ENCODE peak calls at places on chromosome 3, in four cellular contexts. M, Q, W and E are unnamed samples.

GRCh38 chr3:85164446-85164845 is 205.7 kb downstream of the CADM2 start:
- DNase-seq in Q (no peak), W (no peak), M (no peak), E (no peak)

GRCh38 chr3:127019449-127019848 is 36.5 kb downstream of the PLXNA1 start:
- DNase-seq in M (peak; percentile 16), Q (no peak), W (no peak), E (no peak)

GRCh38 chr3:142987080-142987700 is 14.2 kb upstream of the U2SURP start:
- DNase-seq in W (no peak), M (peak; percentile 61), Q (no peak), E (peak; percentile 83)

GRCh38 chr3:82186017-82186416 is 424.6 kb upstream of the GBE1 start:
- DNase-seq in Q (no peak), W (no peak), M (no peak), E (no peak)

GRCh38 chr3:50138266-50139230 is 16.6 kb upstream of the SEMA3F start:
- DNase-seq in M (no peak), W (no peak), Q (no peak), E (peak; percentile 33)

GRCh38 chr3:142495103-142495502 is 47.3 kb upstream of the XRN1 start:
- DNase-seq in M (peak; percentile 30), W (no peak), Q (no peak), E (no peak)

GRCh38 chr3:127273196-127273595 is 14.7 kb downstream of the PRR20G start:
- DNase-seq in W (no peak), Q (no peak), M (no peak), E (no peak)

GRCh38 chr3:52046186-52046913 is 10.0 kb downstream of the DUSP7 start:
- DNase-seq in M (peak; percentile 96), Q (peak; percentile 97), W (no peak), E (no peak)

GRCh38 chr3:122598556-122598955 is 21.1 kb downstream of the PARP15 start:
- DNase-seq in W (no peak), Q (no peak), M (no peak), E (no peak)

GRCh38 chr3:55097441-55097840 is 169.6 kb upstream of the LRTM1 start:
- DNase-seq in W (no peak), M (peak; percentile 58), Q (no peak), E (no peak)

GRCh38 chr3:123637841-123638240 is 53.0 kb upstream of the HACD2 start:
- DNase-seq in M (no peak), W (no peak), Q (no peak), E (no peak)

GRCh38 chr3:106635271-106635670 is 742.0 kb upstream of the CCDC54 start:
- DNase-seq in W (no peak), M (peak; percentile 83), Q (no peak), E (no peak)

GRCh38 chr3:141523615-141524375 is 37.0 kb downstream of the RASA2 start:
- DNase-seq in W (no peak), Q (no peak), M (no peak), E (no peak)

GRCh38 chr3:183515968-183516851 is 39.3 kb downstream of the KLHL6 start:
- DNase-seq in W (peak; percentile 49), M (no peak), Q (no peak), E (no peak)

GRCh38 chr3:196686436-196686835 is 25.6 kb downstream of the CEP19 start:
- DNase-seq in M (peak; percentile 46), Q (no peak), W (no peak), E (no peak)

GRCh38 chr3:140903196-140903595 is 38.4 kb upstream of the SLC25A36 start:
- DNase-seq in Q (no peak), M (no peak), W (no peak), E (no peak)

GRCh38 chr3:135263331-135263730 is 468.3 kb downstream of the EPHB1 start:
- DNase-seq in W (no peak), M (no peak), Q (no peak), E (no peak)

GRCh38 chr3:99410789-99411311 is 227.5 kb upstream of the COL8A1 start:
- DNase-seq in Q (no peak), M (peak; percentile 50), W (no peak), E (no peak)

GRCh38 chr3:172617013-172617706 is 93.7 kb downstream of the NCEH1 start:
- DNase-seq in M (no peak), W (no peak), Q (no peak), E (no peak)

GRCh38 chr3:58640700-58641372 is 25.7 kb downstream of the FAM3D start:
- DNase-seq in M (peak; percentile 71), Q (peak; percentile 67), W (peak; percentile 75), E (peak; percentile 64)

GRCh38 chr3:194104041-194104751 is 31.8 kb upstream of the HES1 start:
- DNase-seq in M (no peak), Q (no peak), W (peak; percentile 31), E (peak; percentile 88)

GRCh38 chr3:118760611-118761606 is 273.7 kb downstream of the IGSF11 start:
- DNase-seq in M (no peak), Q (no peak), W (no peak), E (no peak)

GRCh38 chr3:134445631-134446030 is 40.2 kb downstream of the ANAPC13 start:
- DNase-seq in Q (no peak), W (no peak), M (peak; percentile 86), E (no peak)

GRCh38 chr3:120457827-120458226 is 7.0 kb upstream of the FSTL1 start:
- DNase-seq in W (no peak), Q (no peak), M (no peak), E (no peak)

GRCh38 chr3:141108002-141108401 is 56.9 kb downstream of the SPSB4 start:
- DNase-seq in W (no peak), M (no peak), Q (no peak), E (no peak)

GRCh38 chr3:72702390-72702789 is 145.9 kb downstream of the SHQ1 start:
- DNase-seq in W (no peak), M (no peak), Q (no peak), E (no peak)

GRCh38 chr3:74375653-74376052 is 238.8 kb downstream of the CNTN3 start:
- DNase-seq in W (no peak), Q (no peak), M (no peak), E (no peak)

GRCh38 chr3:60742606-60743145 is 508.6 kb downstream of the FHIT start:
- DNase-seq in Q (no peak), M (peak; percentile 45), W (no peak), E (no peak)

GRCh38 chr3:12198301-12198700 is 39.6 kb upstream of the TIMP4 start:
- DNase-seq in Q (no peak), M (peak; percentile 80), W (no peak), E (peak; percentile 36)

GRCh38 chr3:24521306-24522154 is 26.9 kb upstream of the THRB start:
- DNase-seq in Q (peak; percentile 75), M (peak; percentile 37), W (peak; percentile 9), E (no peak)

GRCh38 chr3:77652624-77653023 is 612.7 kb downstream of the ROBO2 start:
- DNase-seq in Q (no peak), W (no peak), M (no peak), E (no peak)

GRCh38 chr3:100600181-100601042 is 9.0 kb upstream of the ADGRG7 start:
- DNase-seq in W (no peak), Q (no peak), M (no peak), E (no peak)